ENCODE peak calls at places on chromosomes 2 and 18, in seven cellular contexts. S, Z, E, K, H, T and C are unnamed samples. For H4K20me1, the result is how much of the 10 kb centered on the place peaks cover.

GRCh38 chr2:45484965-45485364 is 126.1 kb downstream of the SRBD1 start:
- DNase-seq in K (no peak), H (no peak), T (no peak), S (no peak), E (no peak), Z (no peak), C (no peak)

GRCh38 chr2:23563673-23564617 is 179.0 kb downstream of the KLHL29 start:
- DNase-seq in S (peak), H (no peak), K (peak), T (peak), E (no peak), Z (no peak), C (peak)

GRCh38 chr2:236682651-236683422 is 113.2 kb downstream of the ACKR3 start:
- DNase-seq in E (peak), S (peak), Z (no peak), K (peak), T (no peak), H (no peak), C (no peak)

GRCh38 chr2:239026711-239027430 is 179.0 kb downstream of the TWIST2 start:
- DNase-seq in K (no peak), S (no peak), E (no peak), Z (no peak), T (peak), H (no peak), C (peak)

GRCh38 chr2:151953467-151953866 is 125.2 kb upstream of the ARL5A start:
- DNase-seq in K (no peak), S (no peak), Z (peak), T (no peak), H (no peak), E (no peak), C (no peak)

GRCh38 chr2:42132966-42133641 is 36.0 kb upstream of the EML4 start:
- DNase-seq in E (peak), H (peak), K (peak), S (peak), T (peak), Z (peak), C (peak)

GRCh38 chr2:112885503-112885897 is 25.5 kb upstream of the IL37 start:
- DNase-seq in H (no peak), T (no peak), Z (no peak), E (peak), K (no peak), S (peak), C (no peak)

GRCh38 chr2:86025976-86026743 is 79.5 kb downstream of the POLR1A start:
- DNase-seq in K (no peak), T (no peak), H (no peak), E (no peak), Z (no peak), S (no peak), C (no peak)

GRCh38 chr2:170006592-170007327 is 171.2 kb upstream of the MYO3B start:
- DNase-seq in S (peak), Z (peak), E (no peak), H (no peak), K (no peak), T (no peak), C (no peak)

GRCh38 chr2:39150102-39150562 is 29.3 kb upstream of the SOS1 start:
- DNase-seq in Z (no peak), K (no peak), E (no peak), S (no peak), T (no peak), H (peak), C (no peak)

GRCh38 chr2:180709392-180710145 is 270.8 kb upstream of the UBE2E3 start:
- DNase-seq in S (peak), Z (no peak), E (peak), H (no peak), K (no peak), T (no peak), C (no peak)

GRCh38 chr2:147030966-147031760 is 813.7 kb upstream of the ACVR2A start:
- DNase-seq in S (peak), T (no peak), E (peak), K (peak), H (no peak), Z (peak), C (no peak)

GRCh38 chr2:219184116-219184515 is 6.0 kb downstream of the RETREG2 start:
- DNase-seq in Z (no peak), T (no peak), E (no peak), S (no peak), K (no peak), H (no peak), C (no peak)

GRCh38 chr2:54898451-54899226 is 151.6 kb downstream of the RTN4 start:
- DNase-seq in Z (no peak), T (no peak), H (no peak), K (no peak), S (no peak), E (no peak), C (no peak)

GRCh38 chr2:10668402-10669012 is 21.3 kb downstream of the NOL10 start:
- DNase-seq in K (peak), S (peak), Z (peak), T (peak), E (peak), H (peak), C (no peak)

GRCh38 chr2:179981085-179981484 is 26.0 kb downstream of the CWC22 start:
- DNase-seq in K (peak), S (peak), T (no peak), Z (peak), H (no peak), E (peak), C (no peak)

GRCh38 chr2:96146151-96146880 is 1.1 kb upstream of the DUSP2 start:
- DNase-seq in E (no peak), Z (no peak), S (no peak), T (no peak), H (peak), K (peak), C (peak)

GRCh38 chr18:57816208-57816999 is 13.3 kb upstream of the ATP8B1 start:
- DNase-seq in K (no peak), H (peak), S (no peak), Z (no peak), E (no peak), T (no peak), C (no peak)

GRCh38 chr2:190863946-190864345 is 16.7 kb upstream of the GLS start:
- DNase-seq in E (no peak), T (no peak), Z (no peak), H (no peak), S (peak), K (no peak), C (no peak)

GRCh38 chr2:135557533-135557932 is 26.2 kb downstream of the R3HDM1 start:
- DNase-seq in E (no peak), K (no peak), Z (no peak), T (no peak), S (no peak), H (peak), C (no peak)

GRCh38 chr2:29627366-29627765 is 294.0 kb downstream of the ALK start:
- DNase-seq in T (no peak), E (peak), H (no peak), Z (no peak), S (peak), K (peak), C (no peak)

GRCh38 chr2:131034122-131035051 is 58.9 kb downstream of the FAM168B start:
- DNase-seq in T (peak), E (no peak), H (no peak), Z (no peak), K (peak), S (peak), C (no peak)

GRCh38 chr2:63078852-63079606 is 28.4 kb downstream of the OTX1 start:
- DNase-seq in E (peak), T (peak), H (peak), S (peak), K (no peak), Z (peak), C (peak)

GRCh38 chr2:39932198-39932597 is 153.1 kb upstream of the THUMPD2 start:
- DNase-seq in K (peak), S (no peak), E (peak), Z (no peak), T (no peak), H (no peak), C (no peak)

DNA sequence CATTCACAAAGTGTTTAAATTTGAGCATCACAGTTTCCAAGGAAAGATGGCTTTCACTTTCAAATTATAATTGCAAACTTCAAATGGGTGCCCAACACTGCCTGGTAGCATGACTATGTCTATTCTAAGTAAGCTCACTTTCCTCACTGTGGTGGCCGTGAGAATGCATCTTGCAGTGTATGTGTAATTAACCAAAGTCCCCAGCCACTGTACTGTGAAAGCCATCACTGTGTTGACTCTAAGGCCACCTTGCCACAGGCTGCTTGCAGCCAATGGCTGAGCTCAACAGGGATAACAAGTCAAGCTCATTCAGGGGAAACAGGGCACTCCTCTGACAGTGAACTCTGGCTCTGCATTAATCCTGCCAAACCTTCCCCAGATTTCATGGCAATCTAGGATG is 43.3 kb upstream of the LGALSL start:
- DNase-seq in E (no peak), T (no peak), H (no peak), S (peak), Z (no peak), K (no peak), C (no peak)
- H3K27ac ChIP-seq in E (no peak), T (no peak), H (no peak), S (no peak), Z (no peak), K (no peak), C (no peak)

DNA sequence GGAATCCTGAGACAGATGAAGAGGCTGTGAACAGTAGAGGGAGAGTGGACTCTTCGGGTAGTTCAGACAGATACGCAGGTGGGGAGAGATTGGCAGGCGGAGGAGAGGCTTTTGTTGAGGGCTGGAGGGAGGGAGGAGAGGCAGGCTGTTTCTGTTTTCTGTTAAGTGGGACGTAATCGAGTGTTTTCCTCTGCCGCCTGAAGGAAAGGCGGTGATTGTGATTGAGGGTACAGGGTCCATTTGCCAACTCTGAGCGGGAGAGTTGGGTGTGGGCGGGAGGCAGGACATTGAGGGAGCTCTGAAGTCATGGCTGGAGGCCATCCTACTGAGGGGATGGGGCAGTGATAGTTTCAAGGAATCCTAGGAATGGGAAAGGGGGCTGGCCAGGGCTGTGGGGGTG is 167.3 kb downstream of the AGAP1 start:
- DNase-seq in K (no peak), Z (no peak), H (no peak), S (no peak), T (no peak), E (no peak), C (no peak)
- H4K20me1 ChIP-seq in K (under half), Z (under half), H (under half), S (under half), T (half or more), E (under half), C (under half)

DNA sequence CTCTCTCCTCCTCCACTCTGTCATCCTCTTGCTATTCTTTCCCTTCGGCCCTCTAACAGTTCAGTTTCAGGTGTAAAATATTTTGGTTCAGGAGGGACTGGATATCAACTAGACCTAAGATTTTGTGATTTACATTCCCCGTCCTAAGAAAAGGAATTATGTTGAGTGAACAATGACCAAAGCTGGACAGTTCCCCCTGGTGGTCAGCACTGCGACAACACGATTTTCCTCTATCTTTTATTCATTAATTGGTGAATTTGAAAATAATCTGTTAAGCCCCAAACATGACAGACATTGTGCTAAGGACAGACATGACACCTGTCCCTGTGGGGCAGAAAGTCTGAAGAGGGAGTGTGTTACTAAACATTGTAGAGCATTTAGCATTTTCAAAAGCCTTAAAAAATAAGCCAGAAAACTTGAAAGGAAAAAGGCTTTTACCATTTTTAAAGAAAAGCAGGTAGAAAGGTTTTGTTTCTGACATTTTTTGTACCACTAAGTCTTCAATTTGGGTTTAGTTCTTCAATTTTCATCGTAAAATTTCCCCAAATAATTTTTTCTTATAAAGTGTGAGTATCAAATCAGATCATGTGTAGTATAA is 28.4 kb upstream of the GTF2A1L start:
- DNase-seq in H (peak), S (peak), K (peak), E (peak), T (peak), Z (peak), C (no peak)
- H3K27ac ChIP-seq in H (no peak), S (no peak), K (no peak), E (no peak), T (no peak), Z (no peak), C (no peak)

GRCh38 chr18:55228191-55228590 is 268.9 kb upstream of the CCDC68 start:
- DNase-seq in S (no peak), H (no peak), K (peak), Z (no peak), T (peak), E (no peak), C (no peak)
- H4K20me1 ChIP-seq in S (under half), H (under half), K (under half), Z (under half), T (under half), E (under half), C (under half)

GRCh38 chr2:160472839-160473251 is 20.8 kb downstream of the RBMS1 start:
- DNase-seq in S (no peak), E (peak), Z (no peak), H (no peak), T (peak), K (peak), C (no peak)

GRCh38 chr2:160474319-160474645 is 19.3 kb downstream of the RBMS1 start:
- DNase-seq in T (no peak), Z (no peak), K (no peak), H (no peak), S (no peak), E (no peak), C (no peak)

GRCh38 chr2:160473508-160474318 is 19.9 kb downstream of the RBMS1 start:
- DNase-seq in K (no peak), Z (no peak), T (no peak), E (no peak), H (no peak), S (peak), C (no peak)

GRCh38 chr2:160469615-160470204 is 23.9 kb downstream of the RBMS1 start:
- DNase-seq in E (no peak), K (peak), Z (no peak), H (no peak), S (peak), T (no peak), C (no peak)

GRCh38 chr2:160471950-160472349 is 21.7 kb downstream of the RBMS1 start:
- DNase-seq in T (no peak), S (peak), H (no peak), K (no peak), Z (no peak), E (no peak), C (no peak)
- H3K27ac ChIP-seq in T (no peak), S (peak), H (no peak), K (peak), Z (no peak), E (no peak), C (no peak)

DNA sequence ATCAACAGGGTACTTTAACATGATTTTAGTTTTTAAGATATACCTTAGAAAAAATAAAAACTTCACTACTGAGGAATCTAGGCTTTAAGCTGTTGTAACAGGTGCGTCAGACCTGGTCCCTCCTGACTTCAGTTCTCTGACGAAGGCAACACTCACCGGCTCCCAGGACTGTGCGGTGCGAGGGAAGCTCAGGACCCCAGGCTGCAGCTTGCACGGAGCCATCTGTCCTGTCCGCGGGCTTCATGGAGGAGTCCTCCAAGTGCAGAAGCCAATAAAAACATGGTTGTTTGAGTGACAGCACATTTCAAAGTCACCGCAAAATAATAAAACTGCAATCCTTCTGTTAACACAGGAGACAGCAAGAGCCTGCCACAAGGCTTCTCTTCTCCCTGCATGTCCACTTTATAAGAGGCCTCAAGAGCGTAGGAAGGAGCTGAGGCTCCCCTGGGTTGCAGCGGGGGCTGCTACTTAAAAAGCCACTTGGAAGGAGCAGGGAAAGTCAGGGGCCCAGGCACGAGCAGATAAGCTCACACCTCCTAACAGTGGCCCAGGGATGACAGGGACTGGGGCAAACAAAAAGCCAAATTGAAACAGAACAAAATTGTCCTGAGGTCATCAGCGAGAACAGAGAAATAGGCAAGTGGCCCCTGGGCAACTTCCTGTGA is 4.6 kb downstream of the HJURP start:
- DNase-seq in S (no peak), K (no peak), E (no peak), T (no peak), H (no peak), Z (no peak), C (no peak)
- H4K20me1 ChIP-seq in S (under half), K (under half), E (under half), T (half or more), H (under half), Z (under half), C (under half)

GRCh38 chr18:58955738-58956137 is 91.1 kb downstream of the ZNF532 start:
- DNase-seq in T (no peak), S (peak), E (no peak), K (no peak), H (no peak), Z (no peak), C (no peak)
- H3K27ac ChIP-seq in T (no peak), S (peak), E (no peak), K (no peak), H (no peak), Z (no peak), C (no peak)